ENCODE peak calls at places on chromosomes 1 and 21, in five cellular contexts. X is cardiac muscle cell; Y is Peyer's patch; N is esophagus squamous epithelium; D is CD8-positive, alpha-beta T cell. Z is an unnamed sample.

GRCh38 chr1:211699059-211699458 is 23.6 kb upstream of the NEK2 start:
- DNase-seq in X (no peak), N (no peak), Y (no peak), D (no peak), Z (no peak)

GRCh38 chr1:12594966-12595838 is 22.8 kb downstream of the DHRS3 start:
- DNase-seq in X (peak), N (no peak), D (peak), Y (peak), Z (no peak)

GRCh38 chr21:36499578-36500471 is 19.9 kb upstream of the CLDN14 start:
- DNase-seq in X (peak), Y (no peak), N (no peak), D (no peak), Z (no peak)

GRCh38 chr1:212973426-212973825 is 23.1 kb downstream of the VASH2 start:
- DNase-seq in Y (no peak), D (no peak), X (no peak), N (no peak), Z (no peak)

GRCh38 chr21:14480601-14481000 is 65.5 kb downstream of the SAMSN1 start:
- DNase-seq in Y (no peak), X (peak), D (no peak), N (no peak), Z (peak)

GRCh38 chr1:56193656-56194055 is 385.7 kb downstream of the PLPP3 start:
- DNase-seq in N (no peak), X (no peak), D (no peak), Y (no peak), Z (no peak)

GRCh38 chr1:212774584-212774983 is 17.0 kb downstream of the NSL1 start:
- DNase-seq in D (no peak), Y (no peak), X (peak), N (no peak), Z (no peak)

GRCh38 chr21:43767980-43768867 is 7.9 kb downstream of the CSTB start:
- DNase-seq in D (no peak), Y (no peak), N (no peak), X (peak), Z (no peak)

GRCh38 chr1:173204693-173205092 is 2.4 kb downstream of the TNFSF4 start:
- DNase-seq in X (peak), N (no peak), D (no peak), Y (no peak), Z (no peak)

GRCh38 chr1:229972600-229973296 is 94.3 kb upstream of the GALNT2 start:
- DNase-seq in X (peak), D (no peak), Y (no peak), N (no peak), Z (no peak)

GRCh38 chr1:226429051-226429461 is 21.2 kb upstream of the PARP1 start:
- DNase-seq in Y (no peak), D (peak), X (no peak), N (no peak), Z (no peak)

GRCh38 chr21:43814215-43815106 is 25.1 kb downstream of the RRP1 start:
- DNase-seq in D (no peak), N (no peak), Y (no peak), X (peak), Z (no peak)

GRCh38 chr1:151131832-151132675 is 14.4 kb downstream of the SEMA6C start:
- DNase-seq in N (no peak), Y (no peak), X (peak), D (no peak), Z (no peak)

GRCh38 chr1:153962088-153963029 is 978 bp downstream of the SLC39A1 start:
- DNase-seq in N (no peak), D (no peak), Y (peak), X (peak), Z (no peak)

GRCh38 chr1:210025870-210026269 is 87.9 kb downstream of the SYT14 start:
- DNase-seq in Y (no peak), N (no peak), X (no peak), D (no peak), Z (no peak)

GRCh38 chr1:151822404-151822803 is 9.2 kb downstream of the RORC start:
- DNase-seq in Y (no peak), N (no peak), X (no peak), D (no peak), Z (no peak)

GRCh38 chr1:227961651-227962050 is 13.9 kb upstream of the WNT9A start:
- DNase-seq in Y (no peak), N (no peak), D (no peak), X (no peak), Z (no peak)

GRCh38 chr1:212470059-212470458 is 37.3 kb downstream of the NENF start:
- DNase-seq in N (no peak), D (no peak), Y (peak), X (peak), Z (no peak)

GRCh38 chr1:59994302-59995198 is 68.0 kb upstream of the CYP2J2 start:
- DNase-seq in Y (no peak), D (no peak), N (no peak), X (peak), Z (no peak)

GRCh38 chr21:15063081-15063820 is 1.5 kb downstream of the NRIP1 start:
- DNase-seq in N (no peak), D (no peak), X (peak), Y (peak), Z (no peak)

GRCh38 chr1:110234691-110235090 is 24.6 kb downstream of the KCNC4 start:
- DNase-seq in Y (no peak), D (no peak), X (no peak), N (no peak), Z (no peak)

GRCh38 chr1:33379631-33380354 is 51.1 kb downstream of the PHC2 start:
- DNase-seq in D (no peak), Y (no peak), N (no peak), X (no peak), Z (no peak)

GRCh38 chr1:102833171-102833570 is 275.2 kb downstream of the COL11A1 start:
- DNase-seq in N (no peak), D (no peak), X (no peak), Y (no peak), Z (no peak)

GRCh38 chr1:29555043-29555620 is 318.8 kb downstream of the PTPRU start:
- DNase-seq in Y (no peak), X (no peak), D (no peak), N (no peak), Z (no peak)

GRCh38 chr21:29237110-29238051 is 61.3 kb upstream of the BACH1 start:
- DNase-seq in D (no peak), Y (no peak), N (no peak), X (peak), Z (no peak)

GRCh38 chr21:45844181-45844580 is 137.4 kb upstream of the COL6A1 start:
- DNase-seq in N (no peak), Y (no peak), D (no peak), X (no peak), Z (no peak)

GRCh38 chr1:242212401-242212800 is 213.5 kb upstream of the MAP1LC3C start:
- DNase-seq in N (no peak), D (no peak), Y (no peak), X (no peak), Z (no peak)

GRCh38 chr1:91731815-91732214 is 154.1 kb downstream of the TGFBR3 start:
- DNase-seq in N (no peak), X (peak), Y (no peak), D (peak), Z (no peak)

GRCh38 chr1:147287133-147287865 is 44.8 kb downstream of the CHD1L start:
- DNase-seq in X (peak), N (no peak), D (no peak), Y (no peak), Z (no peak)

GRCh38 chr1:82567308-82567707 is 766.6 kb downstream of the ADGRL2 start:
- DNase-seq in N (no peak), Y (no peak), X (no peak), D (no peak), Z (no peak)

GRCh38 chr1:82564338-82564737 is 763.6 kb downstream of the ADGRL2 start:
- DNase-seq in Y (no peak), D (no peak), X (no peak), N (no peak), Z (no peak)

GRCh38 chr1:82562448-82562847 is 761.7 kb downstream of the ADGRL2 start:
- DNase-seq in N (no peak), X (no peak), D (no peak), Y (no peak), Z (no peak)

GRCh38 chr1:82565146-82565545 is 764.4 kb downstream of the ADGRL2 start:
- DNase-seq in X (peak), D (no peak), N (no peak), Y (no peak), Z (no peak)

GRCh38 chr1:82565546-82565945 is 764.8 kb downstream of the ADGRL2 start:
- DNase-seq in Y (no peak), D (no peak), N (no peak), X (peak), Z (no peak)
- TF ChIP-seq CTCF in Y (no peak), D (no peak), N (no peak), X (no peak), Z (no peak)

GRCh38 chr1:36351222-36351977 is 28.0 kb upstream of the EVA1B start:
- DNase-seq in D (no peak), Y (no peak), X (peak), N (no peak), Z (no peak)

GRCh38 chr1:36352141-36352909 is 28.9 kb upstream of the EVA1B start:
- DNase-seq in X (peak), D (no peak), N (no peak), Y (no peak), Z (no peak)

GRCh38 chr1:36349241-36349671 is 25.8 kb upstream of the EVA1B start:
- DNase-seq in D (no peak), N (no peak), X (peak), Y (no peak), Z (peak)

GRCh38 chr1:36349839-36350238 is 26.4 kb upstream of the EVA1B start:
- DNase-seq in D (no peak), N (no peak), Y (no peak), X (peak), Z (no peak)

GRCh38 chr1:36350659-36351171 is 27.3 kb upstream of the EVA1B start:
- DNase-seq in Y (no peak), D (peak), X (peak), N (no peak), Z (no peak)
- H3K4me3 ChIP-seq in Y (no peak), D (no peak), X (no peak), N (no peak), Z (no peak)

DNA sequence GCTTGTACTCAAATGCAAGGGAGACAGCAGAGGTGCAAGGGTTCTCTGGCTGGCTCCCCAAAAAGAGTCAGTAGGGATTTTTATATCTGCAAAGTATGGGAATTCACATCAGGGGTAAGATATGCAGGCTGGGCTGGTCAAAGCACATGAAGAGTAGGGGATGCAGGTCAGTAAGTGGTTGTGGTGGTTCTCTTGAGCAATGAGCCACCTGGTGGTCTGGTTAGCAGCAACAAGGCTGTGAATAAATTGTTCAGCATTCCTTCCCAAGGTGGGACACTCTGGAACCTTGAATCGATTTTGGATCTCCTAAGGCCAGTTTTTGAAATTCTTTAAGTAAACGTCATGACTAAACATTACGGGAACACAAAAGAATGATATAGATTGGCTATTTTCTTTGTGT is 563.0 kb upstream of the NEGR1 start:
- DNase-seq in Y (no peak), X (peak), N (no peak), D (no peak), Z (no peak)
- TF ChIP-seq CTCF in Y (no peak), X (no peak), N (no peak), D (no peak), Z (no peak)

GRCh38 chr1:224433671-224434446 is 738 bp downstream of the WDR26 start:
- DNase-seq in X (peak), Y (peak), N (no peak), D (peak), Z (peak)
- H3K4me3 ChIP-seq in X (peak), Y (peak), N (peak), D (peak), Z (peak)

GRCh38 chr1:196317535-196318522 is 290.4 kb downstream of the KCNT2 start:
- DNase-seq in D (no peak), X (peak), Y (no peak), N (no peak), Z (no peak)
- TF ChIP-seq CTCF in D (no peak), X (peak), Y (peak), N (peak), Z (peak)

GRCh38 chr1:168783424-168783823 is 54.4 kb upstream of the DPT start:
- DNase-seq in D (no peak), Y (no peak), N (no peak), X (no peak), Z (no peak)
- H3K4me3 ChIP-seq in D (no peak), Y (no peak), N (no peak), X (no peak), Z (no peak)

DNA sequence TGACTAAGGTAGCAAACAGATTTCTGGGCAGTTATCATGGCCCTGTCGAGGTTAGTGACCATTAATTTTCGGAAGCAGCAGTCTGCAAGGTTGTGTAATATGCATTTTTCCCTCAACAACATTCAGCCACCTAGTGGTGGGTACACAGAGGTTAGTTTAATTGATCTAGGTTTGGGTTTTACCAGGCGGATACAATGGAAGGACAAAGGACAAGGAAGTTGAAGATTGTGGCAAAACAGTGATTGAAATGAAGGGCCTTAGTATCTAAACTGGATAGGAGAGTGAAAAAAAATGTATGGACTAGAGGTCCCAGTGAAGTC is 2.6 kb downstream of the ARMH1 start:
- DNase-seq in X (peak), Y (no peak), D (no peak), N (no peak), Z (no peak)
- TF ChIP-seq CTCF in X (peak), Y (peak), D (no peak), N (peak), Z (peak)

Z was measured in GM06990.